ENCODE peak calls at places on chromosomes 16 and 17, in five cellular contexts. One of them, this sample, is unnamed.

GRCh38 chr17:72121164-72122001 is 563 bp downstream of the SOX9 start:
- DNase-seq in endothelial cell: peak
- DNase-seq in activated B cell treated with CpG ODN at 0.5 μM for 24 hours: no peak
- DNase-seq in CD8-positive, alpha-beta T cell: no peak
- DNase-seq in chondrocyte: no peak
- DNase-seq in this sample: peak

GRCh38 chr17:73759324-73760185 is 115.3 kb upstream of the SDK2 start:
- DNase-seq in endothelial cell: no peak
- DNase-seq in activated B cell treated with CpG ODN at 0.5 μM for 24 hours: no peak
- DNase-seq in CD8-positive, alpha-beta T cell: no peak
- DNase-seq in chondrocyte: no peak
- DNase-seq in this sample: no peak

GRCh38 chr17:41848788-41849187 is 11.2 kb downstream of the KLHL10 start:
- DNase-seq in endothelial cell: no peak
- DNase-seq in activated B cell treated with CpG ODN at 0.5 μM for 24 hours: no peak
- DNase-seq in CD8-positive, alpha-beta T cell: no peak
- DNase-seq in chondrocyte: no peak
- DNase-seq in this sample: no peak

GRCh38 chr17:73768691-73769090 is 124.4 kb upstream of the SDK2 start:
- DNase-seq in endothelial cell: no peak
- DNase-seq in activated B cell treated with CpG ODN at 0.5 μM for 24 hours: no peak
- DNase-seq in CD8-positive, alpha-beta T cell: no peak
- DNase-seq in chondrocyte: no peak
- DNase-seq in this sample: no peak

GRCh38 chr16:74257061-74257460 is 39.6 kb upstream of the PSMD7 start:
- DNase-seq in endothelial cell: no peak
- DNase-seq in activated B cell treated with CpG ODN at 0.5 μM for 24 hours: no peak
- DNase-seq in CD8-positive, alpha-beta T cell: no peak
- DNase-seq in chondrocyte: no peak
- DNase-seq in this sample: no peak

GRCh38 chr16:67158637-67159600 is 790 bp downstream of the TRADD start:
- DNase-seq in endothelial cell: no peak
- DNase-seq in activated B cell treated with CpG ODN at 0.5 μM for 24 hours: peak
- DNase-seq in CD8-positive, alpha-beta T cell: peak
- DNase-seq in chondrocyte: no peak
- DNase-seq in this sample: no peak

GRCh38 chr17:80181431-80181830 is 11.6 kb downstream of the CARD14 start:
- DNase-seq in endothelial cell: no peak
- DNase-seq in activated B cell treated with CpG ODN at 0.5 μM for 24 hours: no peak
- DNase-seq in CD8-positive, alpha-beta T cell: no peak
- DNase-seq in chondrocyte: no peak
- DNase-seq in this sample: no peak

GRCh38 chr17:74201250-74201649 is 2.2 kb upstream of the RPL38 start:
- DNase-seq in endothelial cell: no peak
- DNase-seq in activated B cell treated with CpG ODN at 0.5 μM for 24 hours: no peak
- DNase-seq in CD8-positive, alpha-beta T cell: no peak
- DNase-seq in chondrocyte: no peak
- DNase-seq in this sample: no peak

GRCh38 chr17:68572138-68572842 is 28.9 kb downstream of the FAM20A start:
- DNase-seq in endothelial cell: no peak
- DNase-seq in activated B cell treated with CpG ODN at 0.5 μM for 24 hours: no peak
- DNase-seq in CD8-positive, alpha-beta T cell: no peak
- DNase-seq in chondrocyte: no peak
- DNase-seq in this sample: no peak

GRCh38 chr17:82965371-82965770 is 114.0 kb upstream of the METRNL start:
- DNase-seq in endothelial cell: no peak
- DNase-seq in activated B cell treated with CpG ODN at 0.5 μM for 24 hours: no peak
- DNase-seq in CD8-positive, alpha-beta T cell: no peak
- DNase-seq in chondrocyte: no peak
- DNase-seq in this sample: no peak

GRCh38 chr17:50638851-50639767 is 4.4 kb downstream of the ABCC3 start:
- DNase-seq in endothelial cell: no peak
- DNase-seq in activated B cell treated with CpG ODN at 0.5 μM for 24 hours: no peak
- DNase-seq in CD8-positive, alpha-beta T cell: no peak
- DNase-seq in chondrocyte: no peak
- DNase-seq in this sample: no peak

GRCh38 chr17:72931635-72932034 is 160.9 kb downstream of the SLC39A11 start:
- DNase-seq in endothelial cell: no peak
- DNase-seq in activated B cell treated with CpG ODN at 0.5 μM for 24 hours: no peak
- DNase-seq in CD8-positive, alpha-beta T cell: no peak
- DNase-seq in chondrocyte: no peak
- DNase-seq in this sample: no peak

GRCh38 chr17:30238387-30239088 is 3.0 kb upstream of the SLC6A4 start:
- DNase-seq in endothelial cell: no peak
- DNase-seq in activated B cell treated with CpG ODN at 0.5 μM for 24 hours: no peak
- DNase-seq in CD8-positive, alpha-beta T cell: no peak
- DNase-seq in chondrocyte: no peak
- DNase-seq in this sample: no peak

GRCh38 chr17:45675012-45675411 is 109.1 kb upstream of the CRHR1 start:
- DNase-seq in endothelial cell: no peak
- DNase-seq in activated B cell treated with CpG ODN at 0.5 μM for 24 hours: no peak
- DNase-seq in CD8-positive, alpha-beta T cell: no peak
- DNase-seq in chondrocyte: no peak
- DNase-seq in this sample: no peak

GRCh38 chr16:57752203-57752580 is 16.6 kb downstream of the KATNB1 start:
- DNase-seq in endothelial cell: no peak
- DNase-seq in activated B cell treated with CpG ODN at 0.5 μM for 24 hours: no peak
- DNase-seq in CD8-positive, alpha-beta T cell: no peak
- DNase-seq in chondrocyte: no peak
- DNase-seq in this sample: no peak

GRCh38 chr16:64907844-64908243 is 214.0 kb downstream of the CDH11 start:
- DNase-seq in endothelial cell: no peak
- DNase-seq in activated B cell treated with CpG ODN at 0.5 μM for 24 hours: no peak
- DNase-seq in CD8-positive, alpha-beta T cell: no peak
- DNase-seq in chondrocyte: no peak
- DNase-seq in this sample: no peak

GRCh38 chr17:47986520-47986919 is 15.6 kb downstream of the CDK5RAP3 start:
- DNase-seq in endothelial cell: no peak
- DNase-seq in activated B cell treated with CpG ODN at 0.5 μM for 24 hours: no peak
- DNase-seq in CD8-positive, alpha-beta T cell: no peak
- DNase-seq in chondrocyte: no peak
- DNase-seq in this sample: no peak

GRCh38 chr16:84462296-84463210 is 41.9 kb downstream of the MEAK7 start:
- DNase-seq in endothelial cell: no peak
- DNase-seq in activated B cell treated with CpG ODN at 0.5 μM for 24 hours: no peak
- DNase-seq in CD8-positive, alpha-beta T cell: no peak
- DNase-seq in chondrocyte: peak
- DNase-seq in this sample: peak

GRCh38 chr16:19881028-19881427 is 3.6 kb downstream of the GPRC5B start:
- DNase-seq in endothelial cell: no peak
- DNase-seq in activated B cell treated with CpG ODN at 0.5 μM for 24 hours: no peak
- DNase-seq in CD8-positive, alpha-beta T cell: no peak
- DNase-seq in chondrocyte: no peak
- DNase-seq in this sample: no peak

GRCh38 chr17:19780846-19781245 is 32.7 kb upstream of the ALDH3A1 start:
- DNase-seq in endothelial cell: no peak
- DNase-seq in activated B cell treated with CpG ODN at 0.5 μM for 24 hours: no peak
- DNase-seq in CD8-positive, alpha-beta T cell: no peak
- DNase-seq in chondrocyte: no peak
- DNase-seq in this sample: no peak

GRCh38 chr17:74680941-74681340 is 31.8 kb downstream of the CD300LF start:
- DNase-seq in endothelial cell: no peak
- DNase-seq in activated B cell treated with CpG ODN at 0.5 μM for 24 hours: no peak
- DNase-seq in CD8-positive, alpha-beta T cell: no peak
- DNase-seq in chondrocyte: no peak
- DNase-seq in this sample: no peak

GRCh38 chr17:27613425-27613824 is 17.6 kb upstream of the LGALS9 start:
- DNase-seq in endothelial cell: no peak
- DNase-seq in activated B cell treated with CpG ODN at 0.5 μM for 24 hours: no peak
- DNase-seq in CD8-positive, alpha-beta T cell: no peak
- DNase-seq in chondrocyte: no peak
- DNase-seq in this sample: no peak

GRCh38 chr17:36629252-36629847 is 28.0 kb downstream of the MRM1 start:
- DNase-seq in endothelial cell: peak
- DNase-seq in activated B cell treated with CpG ODN at 0.5 μM for 24 hours: peak
- DNase-seq in CD8-positive, alpha-beta T cell: peak
- DNase-seq in chondrocyte: no peak
- DNase-seq in this sample: peak

GRCh38 chr17:7043544-7044268 is at the start of gene SLC16A11:
- DNase-seq in endothelial cell: no peak
- DNase-seq in activated B cell treated with CpG ODN at 0.5 μM for 24 hours: peak
- DNase-seq in CD8-positive, alpha-beta T cell: peak
- DNase-seq in chondrocyte: no peak
- DNase-seq in this sample: peak

GRCh38 chr17:47276868-47277267 is 23.2 kb downstream of the ITGB3 start:
- DNase-seq in endothelial cell: peak
- DNase-seq in activated B cell treated with CpG ODN at 0.5 μM for 24 hours: no peak
- DNase-seq in CD8-positive, alpha-beta T cell: no peak
- DNase-seq in chondrocyte: no peak
- DNase-seq in this sample: no peak

GRCh38 chr17:62688398-62689140 is 61.1 kb downstream of the MRC2 start:
- DNase-seq in endothelial cell: no peak
- DNase-seq in activated B cell treated with CpG ODN at 0.5 μM for 24 hours: no peak
- DNase-seq in CD8-positive, alpha-beta T cell: no peak
- DNase-seq in chondrocyte: no peak
- DNase-seq in this sample: no peak

GRCh38 chr17:2392252-2393183 is 8.3 kb downstream of the MNT start:
- DNase-seq in endothelial cell: peak
- DNase-seq in activated B cell treated with CpG ODN at 0.5 μM for 24 hours: peak
- DNase-seq in CD8-positive, alpha-beta T cell: peak
- DNase-seq in chondrocyte: peak
- DNase-seq in this sample: peak

GRCh38 chr17:39962642-39963220 is at the start of gene GSDMA:
- DNase-seq in endothelial cell: no peak
- DNase-seq in activated B cell treated with CpG ODN at 0.5 μM for 24 hours: no peak
- DNase-seq in CD8-positive, alpha-beta T cell: no peak
- DNase-seq in chondrocyte: no peak
- DNase-seq in this sample: no peak

GRCh38 chr16:85752511-85753420 is 1.9 kb upstream of the C16orf74 start:
- DNase-seq in endothelial cell: peak
- DNase-seq in activated B cell treated with CpG ODN at 0.5 μM for 24 hours: peak
- DNase-seq in CD8-positive, alpha-beta T cell: no peak
- DNase-seq in chondrocyte: no peak
- DNase-seq in this sample: no peak
- TF ChIP-seq CTCF in endothelial cell: no peak
- TF ChIP-seq CTCF in activated B cell treated with CpG ODN at 0.5 μM for 24 hours: no peak
- TF ChIP-seq CTCF in CD8-positive, alpha-beta T cell: no peak
- TF ChIP-seq CTCF in chondrocyte: peak
- TF ChIP-seq CTCF in this sample: no peak

DNA sequence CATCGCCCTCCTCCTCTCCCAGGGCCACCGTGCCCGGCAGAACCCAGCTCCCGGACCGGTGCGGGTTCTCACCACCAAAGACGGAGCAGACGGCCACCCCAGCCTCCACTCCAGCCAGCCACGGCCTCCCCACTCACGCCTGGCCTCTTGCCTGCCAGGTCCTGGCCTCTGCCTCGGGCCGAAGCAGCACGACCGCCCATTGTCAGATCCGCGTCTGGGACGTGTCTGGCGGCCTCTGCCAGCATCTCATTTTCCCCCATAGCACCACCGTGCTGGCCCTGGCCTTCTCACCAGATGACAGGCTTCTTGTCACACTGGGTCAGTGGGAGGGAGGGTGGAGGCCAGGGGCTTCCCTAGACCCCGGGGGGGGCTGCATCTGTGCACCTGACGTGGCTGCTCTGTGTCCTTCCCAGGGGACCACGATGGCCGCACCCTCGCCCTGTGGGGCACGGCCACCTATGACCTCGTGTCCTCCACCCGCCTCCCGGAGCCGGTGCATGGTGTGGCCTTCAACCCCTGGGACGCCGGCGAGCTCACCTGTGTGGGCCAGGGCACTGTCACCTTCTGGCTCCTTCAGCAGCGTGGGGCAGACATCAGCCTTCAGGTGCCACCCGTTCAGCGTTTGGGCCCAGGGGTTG is 6.6 kb upstream of the RHOT2 start:
- DNase-seq in endothelial cell: no peak
- DNase-seq in activated B cell treated with CpG ODN at 0.5 μM for 24 hours: no peak
- DNase-seq in CD8-positive, alpha-beta T cell: no peak
- DNase-seq in chondrocyte: no peak
- DNase-seq in this sample: no peak
- TF ChIP-seq CTCF in endothelial cell: peak
- TF ChIP-seq CTCF in activated B cell treated with CpG ODN at 0.5 μM for 24 hours: no peak
- TF ChIP-seq CTCF in CD8-positive, alpha-beta T cell: no peak
- TF ChIP-seq CTCF in chondrocyte: peak
- TF ChIP-seq CTCF in this sample: no peak

GRCh38 chr16:11585460-11586374 is 1.0 kb downstream of the LITAF start:
- DNase-seq in endothelial cell: no peak
- DNase-seq in activated B cell treated with CpG ODN at 0.5 μM for 24 hours: peak
- DNase-seq in CD8-positive, alpha-beta T cell: peak
- DNase-seq in chondrocyte: no peak
- DNase-seq in this sample: no peak
- TF ChIP-seq CTCF in endothelial cell: no peak
- TF ChIP-seq CTCF in activated B cell treated with CpG ODN at 0.5 μM for 24 hours: no peak
- TF ChIP-seq CTCF in CD8-positive, alpha-beta T cell: no peak
- TF ChIP-seq CTCF in chondrocyte: no peak
- TF ChIP-seq CTCF in this sample: no peak

DNA sequence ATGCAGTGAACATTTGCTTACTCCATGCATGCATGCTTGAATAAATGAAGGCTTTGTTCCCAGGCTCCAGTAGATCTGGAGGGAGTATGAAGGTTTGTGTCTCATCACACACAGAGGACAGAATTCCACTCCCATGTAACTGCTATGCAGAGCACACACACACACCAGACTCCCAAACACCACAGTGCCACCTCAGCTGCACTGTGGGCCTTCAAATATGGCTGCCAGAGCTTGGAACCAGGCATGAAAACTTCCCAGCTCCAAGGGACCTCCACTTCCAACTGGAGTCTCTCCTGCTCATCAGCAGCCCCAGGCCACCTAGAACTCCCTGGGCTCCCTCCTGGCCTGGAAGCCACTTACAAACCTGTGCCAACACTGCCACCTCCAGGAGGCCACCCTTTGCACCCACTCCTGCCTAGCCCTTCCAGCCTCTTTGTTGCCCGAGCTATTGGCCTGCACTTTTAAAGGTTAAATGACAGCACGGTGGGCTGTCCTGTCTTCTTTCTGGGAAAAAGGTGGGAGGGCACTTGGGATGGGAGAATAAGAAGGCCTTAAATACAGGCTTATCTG is 151.2 kb downstream of the ZNF423 start:
- DNase-seq in endothelial cell: no peak
- DNase-seq in activated B cell treated with CpG ODN at 0.5 μM for 24 hours: no peak
- DNase-seq in CD8-positive, alpha-beta T cell: no peak
- DNase-seq in chondrocyte: no peak
- DNase-seq in this sample: no peak
- TF ChIP-seq CTCF in endothelial cell: no peak
- TF ChIP-seq CTCF in activated B cell treated with CpG ODN at 0.5 μM for 24 hours: no peak
- TF ChIP-seq CTCF in CD8-positive, alpha-beta T cell: no peak
- TF ChIP-seq CTCF in chondrocyte: no peak
- TF ChIP-seq CTCF in this sample: no peak

GRCh38 chr17:77382356-77382911 is 241.7 kb downstream of the SEC14L1 start:
- DNase-seq in endothelial cell: no peak
- DNase-seq in activated B cell treated with CpG ODN at 0.5 μM for 24 hours: no peak
- DNase-seq in CD8-positive, alpha-beta T cell: peak
- DNase-seq in chondrocyte: no peak
- DNase-seq in this sample: no peak
- TF ChIP-seq CTCF in endothelial cell: no peak
- TF ChIP-seq CTCF in activated B cell treated with CpG ODN at 0.5 μM for 24 hours: no peak
- TF ChIP-seq CTCF in CD8-positive, alpha-beta T cell: no peak
- TF ChIP-seq CTCF in chondrocyte: no peak
- TF ChIP-seq CTCF in this sample: no peak

This sample was measured in progenitor cell of endocrine pancreas.